ENCODE peak calls at places on chromosomes 11 and 22, in six cellular contexts. I is SK-N-DZ; P is astrocyte of the cerebellum; F is CD8-positive, alpha-beta T cell; W is tibial artery; Z is WTC11. X is an unnamed sample.

GRCh38 chr22:21866821-21867527 is 471 bp downstream of the MAPK1 start:
- DNase-seq in Z (no peak), I (no peak), F (peak), W (peak), P (no peak), X (no peak)

GRCh38 chr22:40628354-40629042 is 8.0 kb downstream of the MRTFA start:
- DNase-seq in I (no peak), P (peak), Z (no peak), F (no peak), W (peak), X (no peak)

GRCh38 chr11:111941963-111942362 is 4.8 kb downstream of the DIXDC1 start:
- DNase-seq in P (no peak), Z (no peak), W (no peak), F (no peak), I (no peak), X (peak)

GRCh38 chr22:17769013-17769715 is 5.1 kb downstream of the BID start:
- DNase-seq in Z (no peak), P (no peak), I (no peak), W (no peak), F (no peak), X (no peak)

GRCh38 chr11:1853376-1854131 is 670 bp downstream of the LSP1 start:
- DNase-seq in Z (no peak), F (no peak), P (no peak), W (no peak), I (no peak), X (peak)

GRCh38 chr22:43312608-43313007 is 30.6 kb downstream of the SCUBE1 start:
- DNase-seq in W (no peak), F (no peak), I (no peak), Z (no peak), P (no peak), X (no peak)

GRCh38 chr11:43397251-43397650 is 38.5 kb downstream of the TTC17 start:
- DNase-seq in F (no peak), I (no peak), W (no peak), P (no peak), Z (no peak), X (no peak)

GRCh38 chr22:36745301-36745995 is 30.5 kb downstream of the IFT27 start:
- DNase-seq in F (no peak), I (no peak), Z (peak), W (peak), P (no peak), X (no peak)

X was measured in gastrocnemius medialis.